ENCODE peak calls at places on chromosomes 11 and 22, in five cellular contexts. O is A549, G is HCT116, I is IMR-90, M is H1. H is an unnamed sample.

GRCh38 chr11:86115542-86116385 is 46.9 kb upstream of the PICALM start:
- DNase-seq in O (peak), G (no peak), I (peak), M (no peak), H (no peak)

GRCh38 chr11:58922475-58922874 is 16.8 kb upstream of the GLYATL1 start:
- DNase-seq in O (no peak), G (no peak), I (no peak), M (no peak), H (no peak)

GRCh38 chr22:25482091-25482760 is 82.2 kb upstream of the GRK3 start:
- DNase-seq in O (no peak), G (no peak), I (no peak), M (no peak), H (no peak)

GRCh38 chr11:43359432-43359818 is 705 bp downstream of the TTC17 start:
- DNase-seq in O (peak), G (no peak), I (peak), M (no peak), H (peak)

GRCh38 chr11:69239320-69240040 is 54.5 kb upstream of the MYEOV start:
- DNase-seq in O (no peak), G (no peak), I (no peak), M (no peak), H (no peak)

GRCh38 chr22:43008921-43009320 is 6.0 kb downstream of the PACSIN2 start:
- DNase-seq in O (no peak), G (no peak), I (no peak), M (no peak), H (no peak)

GRCh38 chr22:37089451-37089850 is 20.1 kb downstream of the TMPRSS6 start:
- DNase-seq in O (no peak), G (no peak), I (peak), M (no peak), H (no peak)

GRCh38 chr11:121249039-121249663 is 43.4 kb upstream of the SC5D start:
- DNase-seq in O (peak), G (peak), I (peak), M (no peak), H (no peak)

GRCh38 chr11:3229673-3230630 is 2.3 kb downstream of the MRGPRE start:
- DNase-seq in O (no peak), G (no peak), I (no peak), M (no peak), H (no peak)

GRCh38 chr11:99548264-99548663 is 527.5 kb downstream of the CNTN5 start:
- DNase-seq in O (no peak), G (no peak), I (peak), M (no peak), H (no peak)
- TF ChIP-seq CEBPB in O (no peak), G (no peak), I (no peak), M (no peak), H (no peak)

GRCh38 chr11:65586247-65586630 is 9.4 kb downstream of the KCNK7 start:
- DNase-seq in O (no peak), G (no peak), I (no peak), M (no peak), H (no peak)

GRCh38 chr11:65589444-65590239 is 6.0 kb downstream of the KCNK7 start:
- DNase-seq in O (no peak), G (no peak), I (no peak), M (no peak), H (no peak)

GRCh38 chr11:65590240-65590738 is 5.3 kb downstream of the KCNK7 start:
- DNase-seq in O (no peak), G (no peak), I (peak), M (no peak), H (no peak)

GRCh38 chr11:65586676-65587075 is 8.9 kb downstream of the KCNK7 start:
- DNase-seq in O (no peak), G (no peak), I (no peak), M (no peak), H (no peak)

DNA sequence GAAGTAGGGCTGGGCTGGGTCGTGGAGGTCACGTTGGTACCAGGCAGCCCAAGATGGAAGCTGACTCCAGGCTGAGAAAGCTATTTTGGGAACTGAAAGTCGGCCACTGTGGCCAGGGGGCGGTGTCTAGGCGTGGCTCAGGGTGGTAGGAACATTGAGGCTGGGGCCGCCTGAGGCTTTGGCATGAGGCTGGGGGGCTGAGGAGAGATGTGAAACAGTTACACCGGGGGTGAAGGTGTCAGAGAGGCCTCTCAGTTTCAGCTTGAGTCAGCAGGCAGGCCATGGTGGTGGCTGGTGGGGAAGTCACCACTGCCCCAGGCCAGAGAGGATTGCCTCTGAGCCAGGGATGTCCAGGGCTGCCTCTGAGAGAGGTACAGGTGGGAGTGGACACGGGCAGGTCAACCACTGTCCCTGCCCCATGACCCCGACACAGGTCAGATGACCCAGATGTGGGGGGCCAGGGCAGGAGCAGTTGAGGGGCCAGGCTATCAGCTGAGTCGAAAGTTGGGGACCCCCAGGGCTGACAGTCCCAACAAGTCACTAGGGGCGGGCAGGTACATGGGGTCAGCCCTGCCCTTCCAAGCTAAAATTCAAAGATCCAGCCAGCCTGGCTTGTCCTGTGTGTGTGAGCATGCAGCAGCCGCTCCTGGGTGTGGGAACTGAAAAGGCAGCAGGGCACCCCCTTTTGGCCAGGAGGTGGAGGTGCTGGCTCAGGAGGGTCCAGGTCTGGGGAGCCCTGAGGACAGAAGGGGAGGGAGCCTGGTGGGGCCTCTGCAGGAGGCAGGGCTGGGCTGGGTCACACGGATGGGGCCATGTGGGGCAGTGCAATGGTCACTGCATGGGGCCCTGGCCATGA is 7.2 kb downstream of the KCNK7 start:
- DNase-seq in O (peak), G (no peak), I (peak), M (no peak), H (peak)
- TF ChIP-seq CEBPB in O (no peak), G (no peak), I (no peak), M (no peak), H (no peak)

GRCh38 chr22:23216331-23217170 is 36.2 kb downstream of the BCR start:
- DNase-seq in O (no peak), G (no peak), I (no peak), M (no peak), H (no peak)

GRCh38 chr22:23218053-23218866 is 38.0 kb downstream of the BCR start:
- DNase-seq in O (no peak), G (no peak), I (no peak), M (no peak), H (no peak)

GRCh38 chr22:23215294-23216204 is 35.2 kb downstream of the BCR start:
- DNase-seq in O (no peak), G (no peak), I (peak), M (no peak), H (no peak)

GRCh38 chr22:23218867-23219251 is 38.5 kb downstream of the BCR start:
- DNase-seq in O (no peak), G (no peak), I (peak), M (no peak), H (no peak)

DNA sequence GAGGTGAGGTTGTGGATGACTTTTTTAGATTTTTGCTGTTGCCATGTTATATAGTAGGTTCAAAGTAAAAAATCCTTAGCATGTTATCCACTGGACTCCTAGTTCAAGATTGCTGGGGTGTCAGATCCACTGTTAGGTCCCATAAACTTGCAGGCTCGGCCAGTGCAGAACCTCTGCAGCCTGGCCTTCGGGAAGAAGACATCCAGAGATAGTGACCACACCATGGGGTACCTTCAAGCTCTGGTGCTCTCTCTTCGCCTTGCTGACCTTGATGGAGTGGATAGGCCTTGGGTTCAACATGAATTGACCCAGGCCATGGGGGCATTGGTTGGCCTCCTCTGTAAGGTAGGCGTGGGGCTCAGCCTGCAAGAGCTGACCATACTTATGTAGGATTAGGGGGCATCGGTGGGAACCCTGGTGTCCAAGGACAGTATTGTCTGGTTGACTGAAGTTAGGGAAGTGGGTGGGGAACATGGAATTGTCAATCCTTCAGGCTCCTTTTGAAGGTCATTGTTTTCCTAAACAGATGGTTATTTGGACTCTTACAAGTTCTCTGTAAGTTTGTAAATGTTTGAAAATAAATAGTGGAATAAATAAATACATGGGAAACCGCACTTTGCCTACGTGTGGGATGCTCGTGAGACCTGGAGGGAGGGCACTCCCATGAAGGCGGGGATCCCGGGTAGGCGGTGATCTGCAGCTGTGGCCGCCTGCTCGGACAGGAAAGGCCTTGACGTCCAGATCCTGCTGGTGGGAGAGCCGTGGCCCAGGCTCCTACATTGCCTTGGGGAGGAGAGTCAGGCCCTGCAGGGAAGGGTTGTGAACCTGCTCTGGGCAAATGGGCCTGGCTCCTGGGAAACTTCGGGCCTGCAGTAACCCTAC is 37.1 kb downstream of the BCR start:
- DNase-seq in O (no peak), G (no peak), I (no peak), M (no peak), H (no peak)
- TF ChIP-seq CEBPB in O (no peak), G (no peak), I (no peak), M (no peak), H (no peak)

GRCh38 chr11:70551323-70552166 is 153.2 kb downstream of the CTTN start:
- DNase-seq in O (no peak), G (no peak), I (peak), M (no peak), H (no peak)

GRCh38 chr11:70550456-70551195 is 152.3 kb downstream of the CTTN start:
- DNase-seq in O (no peak), G (no peak), I (no peak), M (no peak), H (no peak)

GRCh38 chr11:70555092-70555491 is 156.8 kb downstream of the CTTN start:
- DNase-seq in O (no peak), G (no peak), I (no peak), M (no peak), H (no peak)

GRCh38 chr11:70552167-70552435 is 153.8 kb downstream of the CTTN start:
- DNase-seq in O (no peak), G (no peak), I (no peak), M (no peak), H (no peak)

DNA sequence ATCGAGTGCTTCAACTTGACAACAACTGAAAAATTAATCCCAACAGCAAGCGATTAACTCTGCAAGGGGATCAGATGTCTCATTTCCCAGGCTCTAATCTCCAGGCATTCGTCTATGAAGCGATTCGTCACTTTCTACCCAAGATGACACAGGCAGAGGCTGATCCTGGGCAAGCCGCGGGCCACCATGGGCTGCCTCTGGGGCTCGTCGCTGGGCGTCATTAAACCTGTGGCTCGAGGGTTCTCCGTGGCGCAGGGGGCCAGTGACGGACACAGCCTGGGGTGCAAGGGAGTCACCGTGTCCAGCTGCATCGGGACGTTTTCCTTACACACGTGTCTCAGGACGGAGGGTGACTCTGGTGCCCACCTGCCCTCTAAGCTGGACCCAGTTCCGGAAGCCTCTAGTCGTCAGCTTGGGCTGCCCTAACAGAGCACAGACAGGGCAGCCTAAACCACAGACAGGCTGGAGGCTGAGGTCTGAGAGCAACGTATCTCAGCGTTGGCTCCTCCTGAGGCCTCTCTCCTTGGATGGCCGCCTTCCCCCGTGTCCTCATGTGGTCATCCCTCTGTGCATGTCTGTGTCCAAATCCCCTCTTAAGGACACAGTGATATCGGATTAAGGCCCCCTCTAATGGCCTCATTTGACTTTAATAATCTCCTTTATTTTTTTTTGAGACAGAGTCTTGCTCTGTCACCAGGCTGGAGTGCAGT is 154.3 kb downstream of the CTTN start:
- DNase-seq in O (no peak), G (no peak), I (no peak), M (no peak), H (no peak)
- TF ChIP-seq CEBPB in O (no peak), G (no peak), I (no peak), M (no peak), H (no peak)